ENCODE peak calls at places on chromosomes 11 and 22, in nine cellular contexts. E, I, K, L, J, T, H, N and B are unnamed samples.

GRCh38 chr11:45924927-45925326 is 2.5 kb downstream of the LARGE2 start:
- DNase-seq in E (no peak), I (no peak), K (no peak), L (no peak), J (no peak), T (no peak), H (no peak), N (no peak), B (no peak)

GRCh38 chr11:64258356-64258755 is 7.0 kb downstream of the PLCB3 start:
- DNase-seq in E (no peak), I (no peak), K (no peak), L (no peak), J (no peak), T (no peak), H (peak; percentile 67), N (no peak), B (no peak)

GRCh38 chr11:36211735-36212430 is 77.3 kb downstream of the COMMD9 start:
- DNase-seq in E (peak; percentile 69), I (no peak), K (no peak), L (no peak), J (no peak), T (no peak), H (no peak), N (no peak), B (no peak)

GRCh38 chr11:299951-300735 is 817 bp upstream of the IFITM5 start:
- DNase-seq in E (peak; percentile 66), I (no peak), K (no peak), L (peak; percentile 65), J (no peak), T (no peak), H (peak; percentile 81), N (no peak), B (peak; percentile 52)

GRCh38 chr11:13717331-13717730 is 48.9 kb downstream of the FAR1 start:
- DNase-seq in E (no peak), I (no peak), K (no peak), L (no peak), J (peak; percentile 27), T (no peak), H (no peak), N (no peak), B (no peak)

GRCh38 chr11:35168606-35169200 is 29.7 kb downstream of the CD44 start:
- DNase-seq in E (no peak), I (no peak), K (no peak), L (no peak), J (no peak), T (no peak), H (no peak), N (no peak), B (no peak)

GRCh38 chr11:130407978-130408377 is 20.4 kb downstream of the ADAMTS8 start:
- DNase-seq in E (no peak), I (no peak), K (no peak), L (peak; percentile 95), J (peak; percentile 82), T (no peak), H (no peak), N (no peak), B (no peak)

GRCh38 chr11:104968856-104969776 is 742 bp upstream of the CASP4 start:
- DNase-seq in E (no peak), I (no peak), K (peak; percentile 34), L (no peak), J (peak; percentile 36), T (no peak), H (peak; percentile 54), N (peak; percentile 24), B (peak; percentile 3)

GRCh38 chr11:20008870-20009644 is 151.2 kb downstream of the DBX1 start:
- DNase-seq in E (no peak), I (no peak), K (no peak), L (no peak), J (no peak), T (no peak), H (no peak), N (no peak), B (no peak)

GRCh38 chr22:48927591-48927990 is 900.1 kb downstream of the BRD1 start:
- DNase-seq in E (no peak), I (no peak), K (no peak), L (no peak), J (no peak), T (no peak), H (no peak), N (no peak), B (no peak)

GRCh38 chr22:28986366-28986765 is 75.3 kb downstream of the C22orf31 start:
- DNase-seq in E (no peak), I (no peak), K (no peak), L (no peak), J (no peak), T (no peak), H (no peak), N (no peak), B (no peak)

GRCh38 chr11:115848614-115849013 is 344.4 kb upstream of the CADM1 start:
- DNase-seq in E (no peak), I (no peak), K (no peak), L (no peak), J (no peak), T (no peak), H (no peak), N (no peak), B (no peak)

GRCh38 chr11:65559951-65560537 is 1.9 kb upstream of the LTBP3 start:
- DNase-seq in E (no peak), I (no peak), K (no peak), L (peak; percentile 69), J (peak; percentile 63), T (no peak), H (peak; percentile 64), N (no peak), B (no peak)

GRCh38 chr11:83087035-83087434 is 15.3 kb upstream of the RAB30 start:
- DNase-seq in E (no peak), I (no peak), K (no peak), L (no peak), J (no peak), T (no peak), H (no peak), N (no peak), B (no peak)

GRCh38 chr11:27282806-27283205 is 80.2 kb downstream of the CCDC34 start:
- DNase-seq in E (no peak), I (no peak), K (no peak), L (no peak), J (no peak), T (no peak), H (no peak), N (no peak), B (no peak)
- TF ChIP-seq CTCF in E (no peak), I (no peak), K (no peak), L (no peak), J (no peak), T (no peak), H (no peak), N (no peak), B (no peak)

DNA sequence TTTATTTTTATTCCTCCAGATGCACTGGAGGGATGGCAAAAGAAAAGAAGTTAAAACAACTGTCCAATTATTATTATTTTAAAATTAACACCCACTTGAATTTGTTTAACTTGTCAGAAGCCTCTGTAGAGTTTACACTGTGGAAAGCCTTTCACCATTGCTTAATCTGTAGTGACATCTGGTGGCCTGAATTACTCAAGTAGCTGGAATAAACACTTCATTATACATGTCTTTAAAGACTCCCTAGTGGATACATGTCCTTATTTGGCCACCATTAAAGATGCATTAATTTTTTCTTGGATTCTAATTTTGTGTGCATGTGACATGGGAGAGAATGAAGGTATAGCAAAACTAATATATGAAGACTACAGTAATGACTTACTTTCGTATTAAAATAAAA is 1496.5 kb downstream of the FAM181B start:
- DNase-seq in E (peak; percentile 5), I (peak; percentile 16), K (no peak), L (no peak), J (no peak), T (peak; percentile 31), H (no peak), N (peak; percentile 74), B (peak; percentile 4)
- TF ChIP-seq CTCF in E (peak; percentile 43), I (peak; percentile 85), K (no peak), L (no peak), J (peak; percentile 55), T (peak; percentile 22), H (peak; percentile 48), N (no peak), B (peak; percentile 64)

DNA sequence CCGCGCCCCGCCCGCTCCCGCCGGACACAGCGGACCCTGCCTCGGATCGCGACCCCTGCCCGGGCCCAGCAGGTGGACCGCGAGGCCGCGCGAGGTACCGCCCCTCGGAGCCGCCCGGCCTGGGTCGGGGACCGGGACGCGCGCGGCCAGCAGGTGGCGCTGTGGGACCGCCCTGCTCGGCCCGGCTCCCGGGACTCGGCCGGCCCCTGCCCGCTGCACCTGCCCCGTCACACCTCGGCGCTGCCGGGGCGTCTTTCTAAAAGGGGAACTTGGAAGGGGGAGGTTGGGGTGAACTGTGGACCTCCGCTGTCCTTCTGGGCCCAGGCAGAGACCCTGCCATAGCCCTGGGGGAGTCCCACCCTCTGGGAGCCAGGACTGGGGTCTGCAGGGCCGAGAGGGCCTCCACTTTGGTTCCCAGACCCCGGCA is 11.1 kb downstream of the CRELD2 start:
- DNase-seq in E (peak; percentile 97), I (peak; percentile 75), K (peak; percentile 78), L (peak; percentile 80), J (peak; percentile 46), T (peak; percentile 75), H (no peak), N (peak; percentile 71), B (peak; percentile 89)
- TF ChIP-seq CTCF in E (peak; percentile 66), I (peak; percentile 92), K (peak; percentile 90), L (no peak), J (peak; percentile 97), T (peak; percentile 80), H (peak; percentile 85), N (peak; percentile 90), B (peak; percentile 51)

GRCh38 chr11:84794663-84795443 is 832.3 kb downstream of the DLG2 start:
- DNase-seq in E (no peak), I (no peak), K (no peak), L (no peak), J (no peak), T (no peak), H (peak; percentile 52), N (no peak), B (no peak)

GRCh38 chr11:84806354-84806753 is 820.8 kb downstream of the DLG2 start:
- DNase-seq in E (no peak), I (no peak), K (no peak), L (no peak), J (no peak), T (no peak), H (no peak), N (no peak), B (no peak)

GRCh38 chr11:84804026-84804425 is 823.1 kb downstream of the DLG2 start:
- DNase-seq in E (no peak), I (no peak), K (no peak), L (no peak), J (no peak), T (no peak), H (no peak), N (no peak), B (no peak)

GRCh38 chr11:84795698-84796097 is 831.4 kb downstream of the DLG2 start:
- DNase-seq in E (no peak), I (no peak), K (no peak), L (no peak), J (no peak), T (no peak), H (peak; percentile 55), N (no peak), B (no peak)

DNA sequence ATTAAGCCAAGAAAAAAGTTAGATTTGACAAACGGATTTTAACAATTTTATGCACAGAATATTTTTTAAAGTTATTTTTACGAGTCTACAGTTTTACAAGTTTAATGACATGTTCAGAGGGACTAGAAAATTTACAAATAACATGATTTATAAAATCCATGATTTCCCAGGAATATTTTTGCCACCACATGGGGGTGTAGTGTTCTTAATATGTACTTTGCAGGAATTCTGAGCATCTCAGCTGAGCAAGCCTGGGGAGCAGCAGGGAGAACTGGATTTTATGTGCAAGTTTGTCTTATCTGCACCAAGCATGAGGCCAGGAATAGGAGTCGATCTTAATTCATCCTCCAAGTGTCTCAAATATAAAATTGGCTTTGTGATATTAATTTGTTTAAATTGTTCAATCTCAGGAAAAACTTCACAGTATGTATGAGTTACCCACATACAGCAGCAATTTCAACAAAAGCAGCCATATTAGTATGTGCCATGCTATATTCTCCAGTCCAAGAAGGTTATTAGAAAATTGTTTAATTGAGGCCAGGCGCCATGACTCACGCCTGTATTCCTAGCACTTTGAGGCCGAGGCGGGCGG is 826.3 kb downstream of the DLG2 start:
- DNase-seq in E (peak; percentile 12), I (no peak), K (no peak), L (no peak), J (no peak), T (no peak), H (no peak), N (peak; percentile 34), B (no peak)
- TF ChIP-seq CTCF in E (peak; percentile 72), I (peak; percentile 63), K (no peak), L (no peak), J (no peak), T (no peak), H (no peak), N (no peak), B (peak; percentile 38)